ENCODE peak calls at places on chromosomes 16 and 17, in nine cellular contexts. X is psoas muscle; H is CD4-positive, alpha-beta T cell; D is RWPE1; J is mesothelial cell of epicardium; Q is BE2C; G is breast epithelium; Y is cardiac fibroblast; O is AG04450. P is an unnamed sample.

GRCh38 chr17:11300738-11301137 is 59.7 kb downstream of the SHISA6 start:
- DNase-seq in X (no peak), H (no peak), D (no peak), J (no peak), Q (no peak), G (no peak), Y (no peak), O (no peak), P (no peak)

GRCh38 chr17:53722407-53722806 is 100.3 kb upstream of the KIF2B start:
- DNase-seq in X (no peak), H (no peak), D (peak), J (no peak), Q (no peak), G (no peak), Y (peak), O (peak), P (no peak)

GRCh38 chr16:52499061-52499460 is 47.9 kb downstream of the TOX3 start:
- DNase-seq in X (no peak), H (no peak), D (no peak), J (no peak), Q (no peak), G (no peak), Y (no peak), O (no peak), P (no peak)

GRCh38 chr17:1481736-1482135 is 10.8 kb downstream of the MYO1C start:
- DNase-seq in X (no peak), H (no peak), D (no peak), J (no peak), Q (no peak), G (no peak), Y (no peak), O (no peak), P (no peak)

GRCh38 chr17:37429442-37429841 is 22.8 kb downstream of the TADA2A start:
- DNase-seq in X (no peak), H (no peak), D (no peak), J (no peak), Q (no peak), G (no peak), Y (peak), O (no peak), P (no peak)

GRCh38 chr17:38605230-38605851 is 411 bp downstream of the SRCIN1 start:
- DNase-seq in X (no peak), H (no peak), D (no peak), J (no peak), Q (no peak), G (no peak), Y (no peak), O (no peak), P (no peak)

GRCh38 chr17:9170336-9170735 is 149.0 kb downstream of the NTN1 start:
- DNase-seq in X (no peak), H (no peak), D (no peak), J (no peak), Q (no peak), G (no peak), Y (no peak), O (no peak), P (no peak)

GRCh38 chr17:4375039-4375748 is 8.7 kb upstream of the UBE2G1 start:
- DNase-seq in X (no peak), H (no peak), D (no peak), J (no peak), Q (no peak), G (no peak), Y (no peak), O (no peak), P (no peak)

GRCh38 chr16:83060-83603 is 5.1 kb downstream of the MPG start:
- DNase-seq in X (no peak), H (no peak), D (no peak), J (no peak), Q (no peak), G (no peak), Y (no peak), O (no peak), P (no peak)

GRCh38 chr16:11456741-11457140 is 111.5 kb downstream of the RMI2 start:
- DNase-seq in X (no peak), H (no peak), D (no peak), J (no peak), Q (no peak), G (no peak), Y (no peak), O (no peak), P (no peak)

GRCh38 chr16:14324581-14324980 is 253.5 kb downstream of the MRTFB start:
- DNase-seq in X (no peak), H (no peak), D (no peak), J (no peak), Q (no peak), G (no peak), Y (peak), O (no peak), P (no peak)

GRCh38 chr17:50908860-50909764 is 43.0 kb upstream of the TOB1 start:
- DNase-seq in X (peak), H (peak), D (no peak), J (no peak), Q (no peak), G (peak), Y (no peak), O (no peak), P (no peak)
- TF ChIP-seq CTCF in X (no peak), H (peak), D (no peak), J (no peak), Q (no peak), G (peak), Y (no peak), O (no peak), P (no peak)

DNA sequence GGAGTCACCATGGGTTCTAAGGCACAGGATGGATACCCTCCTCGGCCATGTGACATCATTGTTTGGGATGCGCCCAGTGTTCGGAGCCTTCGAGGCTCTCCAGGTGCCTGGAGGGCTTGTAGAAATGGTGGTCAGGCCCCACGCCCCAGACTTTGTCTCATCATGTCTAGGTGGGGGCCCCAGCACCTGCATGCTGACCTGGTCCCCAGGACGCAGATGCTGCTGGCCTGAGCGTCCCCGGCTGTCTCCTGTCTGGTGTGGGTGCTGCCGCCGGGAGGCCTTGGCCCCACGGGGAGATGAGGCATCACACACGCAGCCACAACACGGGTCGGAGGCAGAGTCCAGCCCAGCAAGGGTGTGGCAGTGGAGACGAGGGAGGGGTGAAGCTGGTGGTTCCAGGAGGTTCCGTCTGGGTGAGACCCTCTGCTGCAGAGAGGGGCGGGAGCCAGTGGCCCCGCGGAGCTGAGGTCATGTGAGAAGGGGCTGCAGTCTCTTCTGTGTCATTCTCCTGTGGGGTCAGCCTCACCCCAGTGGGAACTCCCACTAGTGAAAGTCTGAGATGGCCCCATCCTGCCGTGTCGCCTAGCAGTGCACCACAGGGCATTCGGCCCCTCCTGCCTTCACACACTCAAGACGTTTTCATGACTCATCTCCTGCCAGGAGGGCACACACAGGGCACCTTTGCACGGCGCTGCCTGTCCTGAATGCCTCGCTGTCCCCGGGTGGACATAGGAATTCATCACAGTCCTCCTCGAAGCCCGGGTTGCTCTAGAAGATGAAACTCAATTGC is 46.6 kb downstream of the JPH3 start:
- DNase-seq in X (no peak), H (no peak), D (no peak), J (no peak), Q (no peak), G (no peak), Y (no peak), O (no peak), P (no peak)
- TF ChIP-seq CTCF in X (no peak), H (no peak), D (no peak), J (no peak), Q (no peak), G (no peak), Y (no peak), O (no peak), P (no peak)

GRCh38 chr17:33689725-33690124 is 396.6 kb upstream of the ASIC2 start:
- DNase-seq in X (no peak), H (no peak), D (no peak), J (no peak), Q (no peak), G (no peak), Y (no peak), O (no peak), P (no peak)
- TF ChIP-seq CTCF in X (no peak), H (no peak), D (no peak), J (no peak), Q (peak), G (no peak), Y (no peak), O (no peak), P (no peak)

GRCh38 chr17:77527836-77528505 is 387.2 kb downstream of the SEC14L1 start:
- DNase-seq in X (no peak), H (no peak), D (no peak), J (no peak), Q (no peak), G (no peak), Y (no peak), O (no peak), P (no peak)

GRCh38 chr17:77529328-77529650 is 388.5 kb downstream of the SEC14L1 start:
- DNase-seq in X (no peak), H (no peak), D (no peak), J (no peak), Q (no peak), G (no peak), Y (no peak), O (no peak), P (no peak)

GRCh38 chr17:77527394-77527793 is 386.6 kb downstream of the SEC14L1 start:
- DNase-seq in X (no peak), H (no peak), D (no peak), J (no peak), Q (no peak), G (no peak), Y (no peak), O (no peak), P (no peak)

GRCh38 chr17:77530591-77530990 is 389.8 kb downstream of the SEC14L1 start:
- DNase-seq in X (no peak), H (no peak), D (no peak), J (no peak), Q (no peak), G (no peak), Y (no peak), O (no peak), P (no peak)

DNA sequence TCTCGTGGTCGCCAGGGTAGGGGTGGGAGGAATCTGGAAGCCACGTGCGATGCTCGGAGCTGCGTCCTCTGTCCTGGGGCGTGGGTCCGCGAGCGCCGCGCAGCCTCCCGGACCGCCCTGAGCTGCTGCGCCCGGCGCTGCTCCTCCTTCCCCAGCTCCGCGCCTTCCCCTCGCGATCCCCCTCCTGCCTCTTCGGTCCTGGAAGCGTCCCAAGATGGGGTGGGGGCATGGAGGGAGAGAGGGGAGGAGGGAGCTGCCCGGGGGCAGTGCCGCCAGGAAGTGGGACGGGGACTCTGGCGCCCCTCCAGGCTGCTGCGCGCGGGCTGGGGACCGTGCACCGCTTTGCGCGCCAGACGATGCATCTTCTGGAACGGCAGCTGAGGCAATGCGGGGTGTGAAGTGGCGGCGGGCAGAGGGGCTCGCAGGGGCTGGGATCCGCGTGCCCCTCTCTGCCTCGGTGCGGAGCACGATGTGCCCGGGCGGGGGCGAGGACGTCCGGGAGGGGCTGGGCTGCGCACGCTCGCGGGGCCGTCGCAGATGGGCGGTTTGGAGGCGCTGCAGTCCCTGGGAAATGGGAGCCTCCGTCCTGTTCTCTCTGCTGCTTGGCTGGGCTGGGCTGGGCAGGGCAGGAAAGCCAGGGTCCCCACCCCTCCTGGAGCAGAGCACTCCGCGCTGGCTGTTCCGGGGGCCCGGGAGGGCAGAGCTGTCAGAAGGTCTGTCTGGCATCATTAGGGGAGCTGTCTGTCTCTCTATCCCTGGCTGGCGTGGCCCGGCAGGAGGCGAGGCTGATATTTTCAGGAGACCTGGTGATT is 388.0 kb downstream of the SEC14L1 start:
- DNase-seq in X (no peak), H (peak), D (no peak), J (peak), Q (peak), G (no peak), Y (no peak), O (no peak), P (no peak)
- TF ChIP-seq CTCF in X (no peak), H (no peak), D (peak), J (no peak), Q (peak), G (no peak), Y (no peak), O (no peak), P (peak)

GRCh38 chr17:81286491-81287145 is 8.5 kb downstream of the SLC38A10 start:
- DNase-seq in X (no peak), H (no peak), D (no peak), J (no peak), Q (no peak), G (no peak), Y (no peak), O (no peak), P (no peak)
- TF ChIP-seq CTCF in X (no peak), H (no peak), D (no peak), J (no peak), Q (no peak), G (no peak), Y (no peak), O (no peak), P (no peak)